ENCODE peak calls at places on chromosomes 6 and 20, in seven cellular contexts. One of them, this sample, is unnamed.

GRCh38 chr20:59161626-59162170 is 1.9 kb upstream of the ZNF831 start:
- DNase-seq in Jurkat, Clone E6-1: peak
- DNase-seq in mucosa of descending colon: no peak
- DNase-seq in iPS-NIHi11: no peak
- DNase-seq in mammary epithelial cell: no peak
- DNase-seq in stimulated activated CD4-positive, alpha-beta T cell treated with anti-CD3 and anti-CD28 coated beads, Interleukin-12 subunit alpha, Interleukin-12 subunit beta, amount 100 ng/mL, for 24 hours: no peak
- DNase-seq in posterior cingulate gyrus: no peak
- DNase-seq in this sample: no peak

GRCh38 chr6:109349419-109349987 is 32.8 kb downstream of the CD164 start:
- DNase-seq in mucosa of descending colon: peak
- DNase-seq in posterior cingulate gyrus: no peak
- DNase-seq in mammary epithelial cell: peak
- DNase-seq in iPS-NIHi11: no peak
- DNase-seq in Jurkat, Clone E6-1: peak
- DNase-seq in stimulated activated CD4-positive, alpha-beta T cell treated with anti-CD3 and anti-CD28 coated beads, Interleukin-12 subunit alpha, Interleukin-12 subunit beta, amount 100 ng/mL, for 24 hours: no peak
- DNase-seq in this sample: no peak

GRCh38 chr6:12173670-12174069 is 116.5 kb upstream of the EDN1 start:
- DNase-seq in Jurkat, Clone E6-1: no peak
- DNase-seq in mammary epithelial cell: no peak
- DNase-seq in stimulated activated CD4-positive, alpha-beta T cell treated with anti-CD3 and anti-CD28 coated beads, Interleukin-12 subunit alpha, Interleukin-12 subunit beta, amount 100 ng/mL, for 24 hours: no peak
- DNase-seq in posterior cingulate gyrus: no peak
- DNase-seq in iPS-NIHi11: no peak
- DNase-seq in mucosa of descending colon: no peak
- DNase-seq in this sample: no peak

GRCh38 chr6:25316626-25317025 is 37.5 kb downstream of the CARMIL1 start:
- DNase-seq in mucosa of descending colon: no peak
- DNase-seq in mammary epithelial cell: no peak
- DNase-seq in Jurkat, Clone E6-1: no peak
- DNase-seq in iPS-NIHi11: no peak
- DNase-seq in posterior cingulate gyrus: no peak
- DNase-seq in stimulated activated CD4-positive, alpha-beta T cell treated with anti-CD3 and anti-CD28 coated beads, Interleukin-12 subunit alpha, Interleukin-12 subunit beta, amount 100 ng/mL, for 24 hours: no peak
- DNase-seq in this sample: no peak

GRCh38 chr6:71107935-71108420 is 151.1 kb upstream of the B3GAT2 start:
- DNase-seq in iPS-NIHi11: no peak
- DNase-seq in mucosa of descending colon: no peak
- DNase-seq in Jurkat, Clone E6-1: no peak
- DNase-seq in posterior cingulate gyrus: no peak
- DNase-seq in mammary epithelial cell: peak
- DNase-seq in stimulated activated CD4-positive, alpha-beta T cell treated with anti-CD3 and anti-CD28 coated beads, Interleukin-12 subunit alpha, Interleukin-12 subunit beta, amount 100 ng/mL, for 24 hours: no peak
- DNase-seq in this sample: no peak

GRCh38 chr20:24475356-24475755 is 5.9 kb downstream of the SYNDIG1 start:
- DNase-seq in posterior cingulate gyrus: no peak
- DNase-seq in Jurkat, Clone E6-1: no peak
- DNase-seq in mucosa of descending colon: no peak
- DNase-seq in iPS-NIHi11: no peak
- DNase-seq in mammary epithelial cell: peak
- DNase-seq in stimulated activated CD4-positive, alpha-beta T cell treated with anti-CD3 and anti-CD28 coated beads, Interleukin-12 subunit alpha, Interleukin-12 subunit beta, amount 100 ng/mL, for 24 hours: no peak
- DNase-seq in this sample: no peak

GRCh38 chr20:19813839-19814238 is 55.8 kb downstream of the RIN2 start:
- DNase-seq in posterior cingulate gyrus: no peak
- DNase-seq in mammary epithelial cell: no peak
- DNase-seq in mucosa of descending colon: no peak
- DNase-seq in stimulated activated CD4-positive, alpha-beta T cell treated with anti-CD3 and anti-CD28 coated beads, Interleukin-12 subunit alpha, Interleukin-12 subunit beta, amount 100 ng/mL, for 24 hours: no peak
- DNase-seq in iPS-NIHi11: no peak
- DNase-seq in Jurkat, Clone E6-1: no peak
- DNase-seq in this sample: no peak

GRCh38 chr6:71043902-71044301 is 87.0 kb upstream of the B3GAT2 start:
- DNase-seq in iPS-NIHi11: no peak
- DNase-seq in posterior cingulate gyrus: no peak
- DNase-seq in stimulated activated CD4-positive, alpha-beta T cell treated with anti-CD3 and anti-CD28 coated beads, Interleukin-12 subunit alpha, Interleukin-12 subunit beta, amount 100 ng/mL, for 24 hours: no peak
- DNase-seq in mucosa of descending colon: no peak
- DNase-seq in Jurkat, Clone E6-1: no peak
- DNase-seq in mammary epithelial cell: peak
- DNase-seq in this sample: no peak

GRCh38 chr6:124389127-124389526 is 573.1 kb upstream of the RNF217 start:
- DNase-seq in mucosa of descending colon: no peak
- DNase-seq in mammary epithelial cell: no peak
- DNase-seq in Jurkat, Clone E6-1: no peak
- DNase-seq in stimulated activated CD4-positive, alpha-beta T cell treated with anti-CD3 and anti-CD28 coated beads, Interleukin-12 subunit alpha, Interleukin-12 subunit beta, amount 100 ng/mL, for 24 hours: no peak
- DNase-seq in posterior cingulate gyrus: no peak
- DNase-seq in iPS-NIHi11: no peak
- DNase-seq in this sample: no peak

GRCh38 chr6:20879526-20879925 is 345.3 kb downstream of the CDKAL1 start:
- DNase-seq in Jurkat, Clone E6-1: no peak
- DNase-seq in mammary epithelial cell: no peak
- DNase-seq in posterior cingulate gyrus: no peak
- DNase-seq in stimulated activated CD4-positive, alpha-beta T cell treated with anti-CD3 and anti-CD28 coated beads, Interleukin-12 subunit alpha, Interleukin-12 subunit beta, amount 100 ng/mL, for 24 hours: no peak
- DNase-seq in mucosa of descending colon: no peak
- DNase-seq in iPS-NIHi11: no peak
- DNase-seq in this sample: no peak

GRCh38 chr6:169253745-169254238 is at the start of gene THBS2:
- DNase-seq in mucosa of descending colon: no peak
- DNase-seq in iPS-NIHi11: no peak
- DNase-seq in mammary epithelial cell: no peak
- DNase-seq in stimulated activated CD4-positive, alpha-beta T cell treated with anti-CD3 and anti-CD28 coated beads, Interleukin-12 subunit alpha, Interleukin-12 subunit beta, amount 100 ng/mL, for 24 hours: no peak
- DNase-seq in Jurkat, Clone E6-1: no peak
- DNase-seq in posterior cingulate gyrus: peak
- DNase-seq in this sample: peak

GRCh38 chr20:64119681-64120341 is 12.4 kb upstream of the NPBWR2 start:
- DNase-seq in mammary epithelial cell: no peak
- DNase-seq in posterior cingulate gyrus: no peak
- DNase-seq in iPS-NIHi11: peak
- DNase-seq in mucosa of descending colon: no peak
- DNase-seq in stimulated activated CD4-positive, alpha-beta T cell treated with anti-CD3 and anti-CD28 coated beads, Interleukin-12 subunit alpha, Interleukin-12 subunit beta, amount 100 ng/mL, for 24 hours: no peak
- DNase-seq in Jurkat, Clone E6-1: no peak
- DNase-seq in this sample: no peak